ENCODE peak calls at places on chromosomes 13 and 19, in four cellular contexts. T is IMR-90, P is transverse colon, R is aorta. K is an unnamed sample. For H3K4me1, the result is how much of the 10 kb centered on the place peaks cover.

GRCh38 chr13:69950160-69950559 is 157.5 kb upstream of the ATXN8OS start:
- DNase-seq in T (no peak), P (no peak), R (no peak), K (no peak)

GRCh38 chr19:46126086-46126485 is 1.6 kb upstream of the IGFL3 start:
- DNase-seq in T (no peak), P (no peak), R (no peak), K (no peak)

GRCh38 chr19:17159466-17160393 is 55.4 kb upstream of the USE1 start:
- DNase-seq in T (peak), P (no peak), R (no peak), K (peak)

GRCh38 chr19:43624933-43625332 is 5.5 kb upstream of the ZNF428 start:
- DNase-seq in T (peak), P (peak), R (no peak), K (no peak)

GRCh38 chr19:56942749-56943148 is 102.2 kb upstream of the PEG3 start:
- DNase-seq in T (no peak), P (peak), R (peak), K (no peak)

GRCh38 chr19:6530385-6531162 is at the start of gene TNFSF9:
- DNase-seq in T (peak), P (peak), R (peak), K (peak)

GRCh38 chr19:23407597-23407996 is 12.3 kb upstream of the ZNF91 start:
- DNase-seq in T (no peak), P (no peak), R (no peak), K (no peak)

GRCh38 chr19:32651729-32652140 is 23.2 kb downstream of the ANKRD27 start:
- DNase-seq in T (peak), P (peak), R (no peak), K (peak)

GRCh38 chr13:20190481-20191310 is 2.0 kb downstream of the GJB2 start:
- DNase-seq in T (peak), P (no peak), R (no peak), K (peak)

GRCh38 chr13:45162194-45162593 is 38.7 kb downstream of the KCTD4 start:
- DNase-seq in T (peak), P (no peak), R (no peak), K (peak)

GRCh38 chr13:37375071-37375470 is 223.5 kb downstream of the POSTN start:
- DNase-seq in T (no peak), P (no peak), R (no peak), K (no peak)

GRCh38 chr19:51368366-51369282 is at the start of gene CLDND2:
- DNase-seq in T (no peak), P (no peak), R (no peak), K (no peak)

GRCh38 chr19:40190891-40191835 is at the start of gene MAP3K10:
- DNase-seq in T (peak), P (peak), R (peak), K (peak)

GRCh38 chr19:2186071-2186846 is 22.5 kb downstream of the DOT1L start:
- DNase-seq in T (peak), P (peak), R (peak), K (peak)

GRCh38 chr19:52735734-52736133 is 890 bp upstream of the ZNF611 start:
- DNase-seq in T (no peak), P (peak), R (peak), K (no peak)

GRCh38 chr13:110396913-110397379 is 89.9 kb downstream of the COL4A2 start:
- DNase-seq in T (peak), P (peak), R (peak), K (peak)

GRCh38 chr13:106561551-106562170 is 6.3 kb downstream of the ARGLU1 start:
- DNase-seq in T (peak), P (no peak), R (no peak), K (no peak)

GRCh38 chr13:43085545-43085944 is 62.2 kb downstream of the DNAJC15 start:
- DNase-seq in T (peak), P (no peak), R (no peak), K (peak)

GRCh38 chr13:49357694-49358093 is 86.2 kb downstream of the CAB39L start:
- DNase-seq in T (peak), P (no peak), R (no peak), K (peak)

GRCh38 chr13:44710576-44710975 is 134.4 kb upstream of the TSC22D1 start:
- DNase-seq in T (peak), P (no peak), R (no peak), K (peak)

GRCh38 chr13:67259208-67259607 is 29.1 kb upstream of the PCDH9 start:
- DNase-seq in T (no peak), P (no peak), R (no peak), K (no peak)

GRCh38 chr19:52936958-52937334 is 13.7 kb upstream of the ZNF888 start:
- DNase-seq in T (no peak), P (no peak), R (no peak), K (no peak)

GRCh38 chr13:44667950-44668349 is 91.8 kb upstream of the TSC22D1 start:
- DNase-seq in T (peak), P (no peak), R (no peak), K (peak)

GRCh38 chr19:46862504-46862835 is 1.7 kb downstream of the ARHGAP35 start:
- DNase-seq in T (no peak), P (no peak), R (no peak), K (peak)

GRCh38 chr13:42221321-42221720 is 50.6 kb upstream of the AKAP11 start:
- DNase-seq in T (no peak), P (no peak), R (no peak), K (no peak)

GRCh38 chr19:1882089-1882785 is 3.1 kb downstream of the ABHD17A start:
- DNase-seq in T (no peak), P (peak), R (no peak), K (no peak)

GRCh38 chr13:23578411-23579071 is 8.3 kb downstream of the TNFRSF19 start:
- DNase-seq in T (peak), P (peak), R (peak), K (peak)

GRCh38 chr13:30615851-30616311 is 1.8 kb upstream of the USPL1 start:
- DNase-seq in T (peak), P (no peak), R (no peak), K (peak)

GRCh38 chr19:35207391-35207871 is 21.1 kb downstream of the FAM187B start:
- DNase-seq in T (no peak), P (no peak), R (no peak), K (no peak)

GRCh38 chr13:109586509-109587346 is 199.7 kb downstream of the IRS2 start:
- DNase-seq in T (no peak), P (peak), R (no peak), K (no peak)

DNA sequence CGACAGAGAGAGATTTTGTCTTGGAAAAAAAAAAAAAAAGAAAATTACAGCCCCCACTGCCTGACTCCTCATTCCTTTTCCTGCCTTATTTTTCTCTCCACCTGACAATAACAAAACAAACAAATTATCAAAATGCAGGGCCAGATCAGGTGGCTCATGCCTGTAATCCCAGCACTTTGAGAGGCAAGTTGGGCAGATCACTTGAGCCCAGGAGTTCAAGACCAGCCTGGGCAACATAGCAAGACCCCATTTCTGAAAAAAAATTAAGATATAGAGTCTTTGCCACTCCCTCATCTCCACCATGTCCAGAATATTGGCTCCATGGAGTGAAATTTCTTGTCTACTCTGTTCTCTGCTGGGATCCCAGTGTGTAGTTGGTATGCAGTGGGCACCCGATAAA is 7.2 kb downstream of the CERS4 start:
- DNase-seq in T (no peak), P (no peak), R (no peak), K (no peak)
- H3K4me1 ChIP-seq in T (under half), P (under half), R (under half), K (under half)

DNA sequence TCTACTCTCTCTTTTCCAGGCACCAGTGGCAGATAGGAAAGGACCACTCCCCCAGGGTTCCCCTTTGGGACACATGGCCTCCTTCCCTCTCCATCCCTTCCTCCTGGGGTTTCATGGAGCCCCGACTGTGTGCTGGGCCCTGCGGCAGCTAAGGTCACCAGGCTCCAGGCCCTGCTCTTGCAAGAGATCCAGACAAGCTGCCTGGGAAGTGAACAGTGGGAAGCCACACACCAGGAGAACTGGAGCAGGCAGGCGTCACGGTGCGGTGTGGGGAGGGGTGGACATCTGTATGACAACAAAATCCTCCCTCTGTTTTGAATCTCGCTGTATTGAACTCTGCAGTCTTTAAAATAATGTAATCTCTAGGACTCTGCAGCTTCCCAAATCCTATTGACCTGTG is 330.1 kb downstream of the UQCRFS1 start:
- DNase-seq in T (no peak), P (no peak), R (no peak), K (no peak)
- H3K4me1 ChIP-seq in T (under half), P (under half), R (under half), K (under half)

GRCh38 chr13:112930192-112930591 is 38.8 kb upstream of the MCF2L start:
- DNase-seq in T (no peak), P (no peak), R (no peak), K (no peak)
- H3K4me1 ChIP-seq in T (under half), P (under half), R (under half), K (under half)

GRCh38 chr19:42276284-42276683 is 7.2 kb downstream of the CIC start:
- DNase-seq in T (no peak), P (no peak), R (no peak), K (no peak)
- H3K4me1 ChIP-seq in T (under half), P (under half), R (under half), K (under half)

GRCh38 chr13:48121733-48122132 is 26.8 kb upstream of the MED4 start:
- DNase-seq in T (no peak), P (no peak), R (no peak), K (no peak)
- H3K4me1 ChIP-seq in T (under half), P (under half), R (under half), K (under half)

GRCh38 chr13:100513171-100513570 is 75.4 kb downstream of the GGACT start:
- DNase-seq in T (no peak), P (no peak), R (no peak), K (no peak)
- H3K4me1 ChIP-seq in T (under half), P (under half), R (under half), K (under half)

GRCh38 chr13:26343816-26344215 is 89.9 kb downstream of the CDK8 start:
- DNase-seq in T (no peak), P (no peak), R (no peak), K (no peak)

GRCh38 chr13:26335158-26335557 is 81.2 kb downstream of the CDK8 start:
- DNase-seq in T (no peak), P (no peak), R (no peak), K (no peak)

GRCh38 chr13:26342898-26343297 is 89.0 kb downstream of the CDK8 start:
- DNase-seq in T (no peak), P (no peak), R (no peak), K (no peak)

GRCh38 chr13:26344980-26345379 is 91.1 kb downstream of the CDK8 start:
- DNase-seq in T (peak), P (no peak), R (no peak), K (no peak)

DNA sequence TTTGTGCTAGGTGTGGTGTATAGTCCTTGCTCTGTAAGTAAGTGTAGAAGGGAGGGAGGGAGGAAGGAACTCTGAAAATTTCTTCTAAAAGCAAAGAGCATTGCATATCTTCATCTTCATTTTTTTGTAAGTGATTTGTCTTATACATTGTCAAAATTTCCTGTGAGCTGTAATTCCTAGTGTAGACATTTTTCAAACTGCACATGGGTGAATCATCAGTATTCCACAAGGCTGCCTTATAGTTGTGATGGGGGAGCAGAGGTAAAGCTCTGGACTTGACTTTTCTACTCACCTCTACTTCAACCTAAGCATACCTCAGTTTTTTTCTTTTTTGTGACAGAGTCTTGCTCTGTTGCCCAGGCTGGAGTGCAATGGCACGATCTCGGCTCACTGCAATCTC is 86.9 kb downstream of the CDK8 start:
- DNase-seq in T (peak), P (no peak), R (no peak), K (peak)
- H3K4me1 ChIP-seq in T (under half), P (under half), R (under half), K (under half)

DNA sequence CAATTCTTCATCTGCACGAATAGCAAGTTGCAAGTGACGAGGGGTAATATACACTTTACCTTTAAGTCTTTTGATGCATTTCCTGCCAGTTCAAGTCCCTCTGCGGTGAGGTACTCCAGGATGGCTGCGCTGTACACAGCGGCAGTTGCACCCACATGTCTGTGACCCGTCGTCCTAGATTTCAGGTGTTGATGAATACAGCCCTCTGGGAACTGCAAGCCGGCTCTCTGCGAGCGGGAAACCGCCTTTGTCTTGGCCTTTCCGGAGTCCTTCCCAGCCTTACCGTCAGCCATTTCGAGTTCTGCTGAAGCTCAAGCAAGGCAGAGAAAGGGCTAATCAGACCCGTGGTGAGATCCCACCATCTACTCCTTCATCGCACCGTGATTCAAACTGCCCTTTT is 14.8 kb downstream of the UBAC2 start:
- DNase-seq in T (no peak), P (no peak), R (no peak), K (no peak)
- H3K4me1 ChIP-seq in T (under half), P (under half), R (under half), K (under half)

GRCh38 chr13:34070544-34071303 is 252.8 kb downstream of the RFC3 start:
- DNase-seq in T (no peak), P (no peak), R (no peak), K (no peak)

GRCh38 chr13:34064456-34065205 is 246.7 kb downstream of the RFC3 start:
- DNase-seq in T (no peak), P (no peak), R (no peak), K (peak)

GRCh38 chr13:34070006-34070405 is 252.1 kb downstream of the RFC3 start:
- DNase-seq in T (peak), P (no peak), R (no peak), K (peak)

GRCh38 chr13:34065915-34066314 is 248.0 kb downstream of the RFC3 start:
- DNase-seq in T (no peak), P (no peak), R (no peak), K (no peak)

GRCh38 chr13:34066344-34066743 is 248.4 kb downstream of the RFC3 start:
- DNase-seq in T (no peak), P (no peak), R (no peak), K (no peak)
- H3K4me1 ChIP-seq in T (under half), P (under half), R (under half), K (under half)

K was measured in adipocyte.